ENCODE peak calls at places on chromosomes 13 and 19, in six cellular contexts. G is K562, Q is H1, U is IMR-90, I is SK-N-SH, A is HepG2. X is an unnamed sample.

GRCh38 chr13:36998624-36999041 is 507 bp downstream of the ALG5 start:
- DNase-seq in A (no peak), I (peak), Q (peak), G (peak), U (no peak), X (no peak)

GRCh38 chr19:32346901-32347300 is 1.5 kb downstream of the ZNF507 start:
- DNase-seq in G (no peak), Q (no peak), U (no peak), I (no peak), A (no peak), X (no peak)

GRCh38 chr19:51440846-51441409 is 17.3 kb downstream of the SIGLEC8 start:
- DNase-seq in Q (no peak), G (peak), I (no peak), A (no peak), U (no peak), X (no peak)

GRCh38 chr19:38513762-38514167 is 80.3 kb downstream of the RYR1 start:
- DNase-seq in Q (no peak), U (no peak), A (no peak), I (no peak), G (no peak), X (no peak)

GRCh38 chr19:36115453-36116343 is at the start of gene TBCB:
- DNase-seq in I (peak), U (peak), G (peak), A (peak), Q (no peak), X (no peak)

GRCh38 chr13:110806636-110807035 is 93.1 kb downstream of the ING1 start:
- DNase-seq in I (no peak), U (no peak), Q (peak), G (no peak), A (no peak), X (no peak)

GRCh38 chr19:46984077-46985010 is 35.3 kb upstream of the NPAS1 start:
- DNase-seq in A (peak), I (peak), U (peak), Q (no peak), G (no peak), X (no peak)

GRCh38 chr13:114286808-114287207 is 5.4 kb downstream of the UPF3A start:
- DNase-seq in A (no peak), Q (no peak), U (peak), G (no peak), I (no peak), X (no peak)

GRCh38 chr13:113783966-113784644 is 25.1 kb downstream of the TMEM255B start:
- DNase-seq in Q (no peak), U (no peak), A (no peak), I (no peak), G (no peak), X (no peak)

GRCh38 chr19:51354742-51355148 is 11.4 kb downstream of the ETFB start:
- DNase-seq in Q (peak), G (no peak), U (peak), A (peak), I (peak), X (no peak)

GRCh38 chr13:97630725-97631124 is 196.8 kb downstream of the RAP2A start:
- DNase-seq in I (no peak), G (no peak), A (no peak), Q (no peak), U (no peak), X (no peak)

GRCh38 chr13:46801831-46802230 is 4.9 kb upstream of the ESD start:
- DNase-seq in Q (no peak), A (no peak), G (no peak), I (no peak), U (peak), X (no peak)

GRCh38 chr13:32427852-32428580 is at the start of gene N4BP2L1:
- DNase-seq in U (no peak), G (no peak), A (peak), Q (peak), I (peak), X (peak)

GRCh38 chr13:100848304-100848703 is 173.7 kb upstream of the TMTC4 start:
- DNase-seq in G (no peak), I (no peak), Q (peak), A (no peak), U (no peak), X (no peak)

GRCh38 chr13:21074601-21075302 is 13.4 kb upstream of the LATS2 start:
- DNase-seq in I (no peak), Q (peak), G (no peak), U (no peak), A (no peak), X (no peak)

GRCh38 chr13:99969368-99969933 is 2.1 kb downstream of the ZIC5 start:
- DNase-seq in G (peak), U (no peak), I (peak), Q (no peak), A (no peak), X (no peak)

GRCh38 chr13:28582892-28583240 is 76.1 kb upstream of the POMP start:
- DNase-seq in I (no peak), A (no peak), U (no peak), G (no peak), Q (no peak), X (no peak)

GRCh38 chr19:1259873-1260748 is 9.0 kb upstream of the CIRBP start:
- DNase-seq in A (no peak), I (no peak), Q (no peak), U (no peak), G (no peak), X (no peak)

GRCh38 chr13:20608438-20609020 is 41.6 kb downstream of the IFT88 start:
- DNase-seq in A (no peak), Q (no peak), U (no peak), I (no peak), G (no peak), X (no peak)

GRCh38 chr19:9615828-9616227 is 5.2 kb downstream of the ZNF561 start:
- DNase-seq in U (no peak), A (no peak), Q (no peak), G (no peak), I (no peak), X (no peak)
- H2AFZ ChIP-seq in U (no peak), A (no peak), Q (no peak), G (no peak), I (no peak), X (no peak)

GRCh38 chr19:13027557-13027956 is 32.3 kb downstream of the NFIX start:
- DNase-seq in G (no peak), A (no peak), Q (no peak), I (no peak), U (no peak), X (no peak)

GRCh38 chr19:13027031-13027430 is 31.8 kb downstream of the NFIX start:
- DNase-seq in Q (no peak), G (no peak), U (no peak), I (no peak), A (no peak), X (no peak)

GRCh38 chr19:13024958-13025653 is 29.8 kb downstream of the NFIX start:
- DNase-seq in I (no peak), Q (peak), U (no peak), A (no peak), G (no peak), X (no peak)

GRCh38 chr19:13025819-13026477 is 30.7 kb downstream of the NFIX start:
- DNase-seq in A (no peak), G (no peak), I (no peak), U (no peak), Q (no peak), X (no peak)

GRCh38 chr19:13026478-13026999 is 31.3 kb downstream of the NFIX start:
- DNase-seq in A (peak), G (no peak), Q (no peak), U (peak), I (no peak), X (no peak)
- TF ChIP-seq RFX5 in A (no peak), G (no peak), Q (no peak), U (no peak), I (no peak), X (no peak)

DNA sequence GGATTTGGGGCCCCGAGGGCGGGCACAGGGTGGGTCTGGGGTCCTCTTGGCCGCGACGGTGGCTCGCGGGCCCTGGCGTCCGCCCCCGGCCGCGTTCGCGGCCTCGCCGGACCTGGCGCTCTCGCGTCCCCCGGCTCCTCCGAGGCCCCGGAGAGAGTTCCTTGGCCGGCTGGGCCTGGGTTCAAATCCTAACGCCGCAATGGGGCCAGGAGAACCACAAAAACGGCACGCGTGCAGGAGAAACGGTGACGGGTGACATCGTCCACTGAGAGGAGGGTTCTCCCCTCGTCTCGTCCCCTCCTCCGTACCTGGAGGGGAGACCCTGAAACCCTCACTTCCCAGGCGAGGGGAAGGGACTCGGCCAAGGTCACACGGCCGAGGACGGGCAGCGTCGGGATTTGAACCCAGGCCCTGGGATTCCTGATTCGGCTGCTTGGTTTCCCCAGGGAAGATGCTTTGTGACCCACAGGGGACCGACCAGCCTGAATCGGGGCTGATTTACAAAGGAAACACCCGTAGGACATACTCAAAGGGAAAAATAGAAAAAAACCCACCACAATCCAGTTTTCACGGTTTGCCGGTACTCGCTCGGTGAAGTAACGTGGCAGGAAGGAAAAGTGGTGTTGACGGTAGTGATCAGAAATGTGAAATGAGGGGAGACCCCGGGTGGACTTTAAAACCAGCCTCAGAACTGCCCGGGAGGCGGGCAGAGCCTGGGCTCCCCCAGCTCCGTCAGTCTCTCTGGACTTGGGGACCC is 692 bp downstream of the SAFB start:
- DNase-seq in I (peak), G (peak), Q (no peak), A (no peak), U (no peak), X (no peak)
- H2AFZ ChIP-seq in I (peak), G (peak), Q (no peak), A (no peak), U (peak), X (peak)

GRCh38 chr19:45747513-45747912 is 14.3 kb downstream of the MEIOSIN start:
- DNase-seq in A (no peak), Q (no peak), G (no peak), U (no peak), I (no peak), X (no peak)

GRCh38 chr19:45757696-45758095 is 11.4 kb downstream of the SIX5 start:
- DNase-seq in A (no peak), U (no peak), G (no peak), Q (no peak), I (no peak), X (no peak)

GRCh38 chr19:45753548-45753947 is 15.5 kb downstream of the SIX5 start:
- DNase-seq in I (no peak), U (no peak), Q (peak), A (no peak), G (peak), X (no peak)

GRCh38 chr19:45754323-45754722 is 14.7 kb downstream of the SIX5 start:
- DNase-seq in G (no peak), A (no peak), I (no peak), U (no peak), Q (no peak), X (no peak)

GRCh38 chr19:45752639-45753038 is 16.4 kb downstream of the SIX5 start:
- DNase-seq in A (no peak), I (no peak), Q (no peak), G (no peak), U (no peak), X (no peak)
- TF ChIP-seq RFX5 in A (no peak), I (no peak), Q (no peak), G (no peak), U (no peak), X (no peak)

GRCh38 chr13:90414691-90415596 is 932.5 kb upstream of the MIR17HG start:
- DNase-seq in I (no peak), G (no peak), A (no peak), U (peak), Q (no peak), X (no peak)
- H2AFZ ChIP-seq in I (peak), G (no peak), A (no peak), U (no peak), Q (no peak), X (no peak)

GRCh38 chr13:40477623-40478608 is 188.5 kb downstream of the FOXO1 start:
- DNase-seq in U (no peak), I (no peak), A (peak), G (no peak), Q (no peak), X (no peak)

GRCh38 chr13:40479196-40479845 is 187.1 kb downstream of the FOXO1 start:
- DNase-seq in Q (no peak), A (no peak), I (no peak), G (no peak), U (no peak), X (no peak)

GRCh38 chr13:40478775-40479174 is 187.7 kb downstream of the FOXO1 start:
- DNase-seq in I (no peak), U (no peak), G (no peak), Q (no peak), A (no peak), X (no peak)

GRCh38 chr13:40475617-40476016 is 190.8 kb downstream of the FOXO1 start:
- DNase-seq in Q (no peak), U (no peak), I (no peak), A (no peak), G (no peak), X (no peak)

DNA sequence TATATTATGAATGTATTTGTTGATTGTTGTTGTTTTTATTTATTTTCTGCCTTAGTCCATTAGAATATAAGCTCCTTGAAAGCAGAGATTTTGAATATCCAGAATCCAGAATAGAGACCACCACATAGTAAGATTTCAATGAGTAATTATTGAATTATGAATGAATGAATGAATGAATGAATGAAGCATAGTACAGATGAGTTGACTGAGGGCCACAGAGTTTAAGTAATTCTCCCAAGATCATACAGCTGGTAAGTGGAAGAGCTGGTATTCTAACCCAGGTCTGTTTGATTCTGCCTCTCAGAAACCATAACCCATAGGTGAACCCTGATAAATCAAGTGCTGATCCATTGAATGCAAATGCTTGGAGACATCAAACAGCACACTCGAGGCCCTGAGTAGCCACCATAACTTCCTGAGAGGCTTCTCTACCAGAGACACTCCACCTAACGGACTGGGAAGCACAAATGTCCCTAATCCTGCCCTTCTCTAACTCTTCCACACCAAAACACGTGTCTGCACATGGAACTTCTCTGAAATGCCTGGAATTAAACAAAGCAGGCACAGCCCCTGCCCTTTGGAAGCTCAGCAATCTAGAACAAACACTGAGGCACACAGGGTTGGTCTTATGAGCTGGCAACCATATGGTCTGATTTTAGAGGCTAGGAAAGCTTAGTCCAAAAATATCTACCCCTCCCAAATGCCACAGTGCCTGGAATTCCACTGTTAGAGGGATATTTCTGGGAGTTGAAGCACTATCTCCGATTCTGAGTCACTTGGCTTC is 190.1 kb downstream of the FOXO1 start:
- DNase-seq in A (peak), Q (no peak), G (no peak), I (no peak), U (no peak), X (no peak)
- TF ChIP-seq RFX5 in A (no peak), Q (no peak), G (no peak), I (no peak), U (no peak), X (no peak)

GRCh38 chr13:106721599-106721998 is 153.7 kb upstream of the ARGLU1 start:
- DNase-seq in Q (no peak), I (no peak), U (no peak), A (no peak), G (no peak), X (no peak)
- H2AFZ ChIP-seq in Q (no peak), I (no peak), U (no peak), A (no peak), G (no peak), X (no peak)